ENCODE peak calls at places on chromosomes 1 and 21, in six cellular contexts. O is prostate gland, T is NCI-H748 treated with DMSO at 0.1 percent for 48 hours, C is AG20443, A is MV-4-11, V is fibroblast of pulmonary artery. D is an unnamed sample.

GRCh38 chr1:113647121-113647520 is 112.2 kb downstream of the PHTF1 start:
- DNase-seq in O (no peak), T (no peak), C (no peak), A (no peak), V (no peak), D (no peak)

GRCh38 chr1:42979888-42980800 is 21.5 kb upstream of the SLC2A1 start:
- DNase-seq in O (no peak), T (no peak), C (no peak), A (peak; percentile 85), V (no peak), D (peak; percentile 17)

GRCh38 chr1:170734412-170735175 is 70.7 kb downstream of the PRRX1 start:
- DNase-seq in O (no peak), T (no peak), C (peak; percentile 34), A (no peak), V (peak; percentile 16), D (no peak)

GRCh38 chr1:161092621-161093028 is 3.3 kb upstream of the NECTIN4 start:
- DNase-seq in O (no peak), T (no peak), C (no peak), A (no peak), V (no peak), D (no peak)

GRCh38 chr1:185540295-185540694 is 193.9 kb upstream of the HMCN1 start:
- DNase-seq in O (no peak), T (no peak), C (no peak), A (no peak), V (no peak), D (no peak)

GRCh38 chr21:41161428-41161827 is 6.5 kb upstream of the BACE2 start:
- DNase-seq in O (no peak), T (no peak), C (no peak), A (no peak), V (no peak), D (no peak)

GRCh38 chr1:203556047-203556851 is 62.3 kb downstream of the OPTC start:
- DNase-seq in O (no peak), T (no peak), C (peak; percentile 88), A (no peak), V (peak; percentile 43), D (no peak)

GRCh38 chr1:247681288-247681897 is 1.9 kb upstream of the OR13G1 start:
- DNase-seq in O (peak; percentile 8), T (peak; percentile 24), C (peak; percentile 19), A (peak; percentile 46), V (peak; percentile 48), D (peak; percentile 52)

GRCh38 chr1:35031103-35031452 is 667 bp downstream of the ZMYM6 start:
- DNase-seq in O (peak; percentile 8), T (no peak), C (peak; percentile 67), A (no peak), V (peak; percentile 45), D (no peak)

GRCh38 chr1:184929711-184930202 is 44.6 kb downstream of the NIBAN1 start:
- DNase-seq in O (peak; percentile 93), T (peak; percentile 77), C (no peak), A (peak; percentile 73), V (peak; percentile 41), D (no peak)

GRCh38 chr21:46420241-46421190 is 38.2 kb upstream of the DIP2A start:
- DNase-seq in O (no peak), T (no peak), C (no peak), A (no peak), V (no peak), D (no peak)